ENCODE peak calls at places on chromosome 15, in seven cellular contexts. J is GM23248, W is OCI-LY7, M is HCT116, L is SK-N-SH, K is Karpas-422, H is MM.1S. A is an unnamed sample. For H3K9me2, the result is how much of the 10 kb centered on the place peaks cover.

GRCh38 chr15:84991313-84991712 is 9.7 kb downstream of the PDE8A start:
- DNase-seq in W (no peak), M (no peak), K (no peak), L (no peak), J (no peak), H (no peak), A (no peak)

GRCh38 chr15:99578809-99579208 is 13.0 kb downstream of the MEF2A start:
- DNase-seq in H (no peak), K (no peak), J (peak), L (no peak), M (no peak), W (no peak), A (no peak)

GRCh38 chr15:90583471-90584252 is 53.9 kb downstream of the CRTC3 start:
- DNase-seq in H (no peak), M (no peak), W (peak), L (no peak), J (no peak), K (no peak), A (no peak)

GRCh38 chr15:37880009-37880834 is 54.2 kb upstream of the TMCO5A start:
- DNase-seq in W (peak), H (peak), L (no peak), M (peak), K (peak), J (peak), A (peak)

GRCh38 chr15:69015591-69015990 is 1.1 kb downstream of the NOX5 start:
- DNase-seq in J (no peak), L (no peak), M (no peak), K (no peak), W (no peak), H (no peak), A (no peak)

GRCh38 chr15:88814393-88814792 is 11.2 kb downstream of the ACAN start:
- DNase-seq in J (no peak), H (no peak), L (peak), K (no peak), M (no peak), W (no peak), A (no peak)

GRCh38 chr15:32763295-32763694 is 45.5 kb downstream of the GREM1 start:
- DNase-seq in K (no peak), J (no peak), L (no peak), M (no peak), H (peak), W (no peak), A (no peak)

GRCh38 chr15:64857421-64857820 is 15.7 kb downstream of the PLEKHO2 start:
- DNase-seq in J (peak), L (no peak), M (no peak), H (no peak), W (no peak), K (no peak), A (no peak)

GRCh38 chr15:95734422-95735316 is 595.8 kb upstream of the NR2F2 start:
- DNase-seq in J (no peak), W (no peak), M (no peak), H (no peak), K (no peak), L (no peak), A (peak)

GRCh38 chr15:77387355-77388105 is 32.4 kb downstream of the PEAK1 start:
- DNase-seq in L (no peak), H (no peak), J (peak), M (no peak), W (no peak), K (no peak), A (no peak)

DNA sequence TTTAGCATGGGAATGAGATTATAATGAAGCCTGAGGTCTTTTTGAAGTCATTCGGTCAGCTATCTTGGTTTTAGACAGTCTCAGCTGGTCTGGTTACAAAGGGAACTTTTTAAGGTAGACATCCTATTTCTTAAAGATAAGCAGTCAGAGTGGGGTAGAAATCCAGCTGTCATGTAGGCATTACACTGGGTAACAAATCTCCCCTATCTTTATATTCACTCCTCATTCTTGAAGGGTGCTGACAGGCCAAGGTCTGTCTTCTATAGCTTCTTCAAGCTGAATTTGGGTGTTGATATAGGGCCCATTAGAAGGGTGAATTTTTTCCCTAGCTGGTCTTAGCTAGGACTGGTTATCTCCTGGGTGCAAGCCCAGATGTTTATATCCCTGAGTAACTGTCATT is 21.2 kb upstream of the NDN start:
- DNase-seq in M (no peak), L (no peak), W (no peak), J (no peak), K (no peak), H (no peak), A (no peak)
- H3K9me2 ChIP-seq in M (under half), L (under half), W (under half), J (under half), K (under half), H (under half), A (under half)

GRCh38 chr15:40992241-40992741 is 39.0 kb downstream of the CHAC1 start:
- DNase-seq in J (peak), L (no peak), K (no peak), W (no peak), M (no peak), H (no peak), A (no peak)

GRCh38 chr15:40990789-40991188 is 37.5 kb downstream of the CHAC1 start:
- DNase-seq in K (no peak), H (no peak), M (no peak), J (no peak), L (no peak), W (no peak), A (no peak)

GRCh38 chr15:40990080-40990479 is 36.8 kb downstream of the CHAC1 start:
- DNase-seq in K (no peak), L (no peak), J (no peak), M (no peak), W (no peak), H (no peak), A (no peak)

GRCh38 chr15:40991355-40991754 is 38.1 kb downstream of the CHAC1 start:
- DNase-seq in M (no peak), K (no peak), H (no peak), J (no peak), L (no peak), W (no peak), A (no peak)

GRCh38 chr15:40992825-40993224 is 39.6 kb downstream of the CHAC1 start:
- DNase-seq in M (no peak), J (no peak), K (no peak), W (no peak), H (no peak), L (no peak), A (no peak)
- H3K9me2 ChIP-seq in M (under half), J (under half), K (under half), W (under half), H (under half), L (under half), A (under half)

GRCh38 chr15:72146934-72147333 is 28.7 kb downstream of the SENP8 start:
- DNase-seq in L (no peak), M (no peak), W (no peak), K (no peak), J (no peak), H (no peak), A (no peak)
- H3K9me2 ChIP-seq in L (under half), M (under half), W (under half), K (under half), J (under half), H (under half), A (under half)

DNA sequence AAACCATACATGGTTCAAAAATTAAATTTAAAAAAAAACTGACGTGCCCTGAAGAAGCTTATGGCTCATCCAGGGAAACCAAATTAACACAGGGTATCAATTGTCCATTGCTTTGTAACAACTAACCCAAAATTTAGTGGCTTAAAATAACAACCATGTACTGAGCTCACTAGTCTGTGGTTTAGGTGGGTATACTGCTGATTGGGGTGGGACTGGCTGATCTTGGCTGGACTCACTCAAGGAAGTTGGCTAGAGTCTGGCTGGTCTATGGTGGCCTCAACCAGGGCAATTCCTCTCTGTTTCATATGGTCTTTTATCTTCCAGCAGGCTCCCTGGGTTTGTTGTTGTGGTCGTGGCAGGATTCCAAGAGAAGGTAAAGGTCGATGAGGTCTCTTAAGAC is 14.1 kb upstream of the EDC3 start:
- DNase-seq in M (no peak), L (no peak), J (no peak), H (no peak), W (no peak), K (no peak), A (no peak)
- H3K9me2 ChIP-seq in M (under half), L (under half), J (under half), H (under half), W (under half), K (under half), A (under half)

A was measured in PC-3.